ENCODE peak calls at places on chromosomes 3 and 15, in ten cellular contexts. One of them, this sample, is unnamed.

GRCh38 chr3:139916271-139916670 is 18.7 kb upstream of the CLSTN2 start:
- DNase-seq in A549: no peak
- DNase-seq in H1: no peak
- DNase-seq in SK-N-SH: no peak
- DNase-seq in GM12878: no peak
- DNase-seq in NB4: no peak
- DNase-seq in HCT116: no peak
- DNase-seq in K562: no peak
- DNase-seq in WTC11: no peak
- DNase-seq in HepG2: no peak
- DNase-seq in this sample: no peak

GRCh38 chr3:150602426-150603089 is 563 bp upstream of the SELENOT start:
- DNase-seq in A549: no peak
- DNase-seq in H1: no peak
- DNase-seq in SK-N-SH: no peak
- DNase-seq in GM12878: no peak
- DNase-seq in NB4: peak; percentile 10
- DNase-seq in HCT116: peak; percentile 15
- DNase-seq in K562: no peak
- DNase-seq in WTC11: no peak
- DNase-seq in HepG2: no peak
- DNase-seq in this sample: no peak

GRCh38 chr3:122233109-122233952 is 49.9 kb downstream of the CASR start:
- DNase-seq in A549: no peak
- DNase-seq in H1: no peak
- DNase-seq in SK-N-SH: no peak
- DNase-seq in GM12878: peak; percentile 86
- DNase-seq in NB4: peak; percentile 96
- DNase-seq in HCT116: no peak
- DNase-seq in K562: no peak
- DNase-seq in WTC11: no peak
- DNase-seq in HepG2: no peak
- DNase-seq in this sample: no peak

GRCh38 chr3:157464283-157464682 is 27.6 kb downstream of the PTX3 start:
- DNase-seq in A549: no peak
- DNase-seq in H1: no peak
- DNase-seq in SK-N-SH: no peak
- DNase-seq in GM12878: no peak
- DNase-seq in NB4: no peak
- DNase-seq in HCT116: no peak
- DNase-seq in K562: no peak
- DNase-seq in WTC11: no peak
- DNase-seq in HepG2: no peak
- DNase-seq in this sample: no peak

GRCh38 chr15:71647479-71647792 is 162.9 kb upstream of the NR2E3 start:
- DNase-seq in A549: no peak
- DNase-seq in H1: no peak
- DNase-seq in SK-N-SH: no peak
- DNase-seq in GM12878: no peak
- DNase-seq in NB4: no peak
- DNase-seq in HCT116: no peak
- DNase-seq in K562: no peak
- DNase-seq in WTC11: no peak
- DNase-seq in HepG2: no peak
- DNase-seq in this sample: no peak

GRCh38 chr3:71425491-71426071 is 157.9 kb downstream of the FOXP1 start:
- DNase-seq in A549: no peak
- DNase-seq in H1: no peak
- DNase-seq in SK-N-SH: no peak
- DNase-seq in GM12878: no peak
- DNase-seq in NB4: no peak
- DNase-seq in HCT116: no peak
- DNase-seq in K562: no peak
- DNase-seq in WTC11: no peak
- DNase-seq in HepG2: no peak
- DNase-seq in this sample: no peak

GRCh38 chr15:55791576-55792400 is 48.8 kb upstream of the PRTG start:
- DNase-seq in A549: peak; percentile 27
- DNase-seq in H1: no peak
- DNase-seq in SK-N-SH: no peak
- DNase-seq in GM12878: no peak
- DNase-seq in NB4: peak; percentile 12
- DNase-seq in HCT116: no peak
- DNase-seq in K562: no peak
- DNase-seq in WTC11: no peak
- DNase-seq in HepG2: no peak
- DNase-seq in this sample: peak; percentile 15

GRCh38 chr3:10442151-10442795 is 63.1 kb downstream of the ATP2B2 start:
- DNase-seq in A549: no peak
- DNase-seq in H1: no peak
- DNase-seq in SK-N-SH: no peak
- DNase-seq in GM12878: no peak
- DNase-seq in NB4: no peak
- DNase-seq in HCT116: no peak
- DNase-seq in K562: no peak
- DNase-seq in WTC11: no peak
- DNase-seq in HepG2: no peak
- DNase-seq in this sample: no peak

GRCh38 chr15:81304226-81304625 is 19.7 kb downstream of the STARD5 start:
- DNase-seq in A549: no peak
- DNase-seq in H1: no peak
- DNase-seq in SK-N-SH: no peak
- DNase-seq in GM12878: no peak
- DNase-seq in NB4: peak; percentile 38
- DNase-seq in HCT116: no peak
- DNase-seq in K562: no peak
- DNase-seq in WTC11: no peak
- DNase-seq in HepG2: no peak
- DNase-seq in this sample: no peak

GRCh38 chr3:71831599-71831998 is 46.7 kb upstream of the PROK2 start:
- DNase-seq in A549: no peak
- DNase-seq in H1: no peak
- DNase-seq in SK-N-SH: no peak
- DNase-seq in GM12878: no peak
- DNase-seq in NB4: no peak
- DNase-seq in HCT116: no peak
- DNase-seq in K562: no peak
- DNase-seq in WTC11: no peak
- DNase-seq in HepG2: no peak
- DNase-seq in this sample: no peak

GRCh38 chr15:62886431-62887071 is 156.0 kb upstream of the TPM1 start:
- DNase-seq in A549: peak; percentile 46
- DNase-seq in H1: peak; percentile 63
- DNase-seq in SK-N-SH: no peak
- DNase-seq in GM12878: no peak
- DNase-seq in NB4: no peak
- DNase-seq in HCT116: no peak
- DNase-seq in K562: no peak
- DNase-seq in WTC11: peak; percentile 61
- DNase-seq in HepG2: peak; percentile 97
- DNase-seq in this sample: peak; percentile 37

GRCh38 chr15:71323604-71324003 is 208.3 kb downstream of the THSD4 start:
- DNase-seq in A549: no peak
- DNase-seq in H1: no peak
- DNase-seq in SK-N-SH: no peak
- DNase-seq in GM12878: no peak
- DNase-seq in NB4: no peak
- DNase-seq in HCT116: no peak
- DNase-seq in K562: no peak
- DNase-seq in WTC11: no peak
- DNase-seq in HepG2: no peak
- DNase-seq in this sample: no peak

GRCh38 chr15:55993111-55993803 is at the start of gene NEDD4:
- DNase-seq in A549: peak; percentile 88
- DNase-seq in H1: peak; percentile 85
- DNase-seq in SK-N-SH: peak; percentile 92
- DNase-seq in GM12878: peak; percentile 23
- DNase-seq in NB4: peak; percentile 81
- DNase-seq in HCT116: peak; percentile 47
- DNase-seq in K562: peak; percentile 85
- DNase-seq in WTC11: peak; percentile 79
- DNase-seq in HepG2: peak; percentile 76
- DNase-seq in this sample: peak; percentile 92

GRCh38 chr15:79028411-79028964 is 62.1 kb downstream of the RASGRF1 start:
- DNase-seq in A549: peak; percentile 51
- DNase-seq in H1: peak; percentile 90
- DNase-seq in SK-N-SH: peak; percentile 79
- DNase-seq in GM12878: no peak
- DNase-seq in NB4: peak; percentile 66
- DNase-seq in HCT116: peak; percentile 52
- DNase-seq in K562: peak; percentile 73
- DNase-seq in WTC11: peak; percentile 75
- DNase-seq in HepG2: peak; percentile 63
- DNase-seq in this sample: peak; percentile 31

GRCh38 chr3:143119974-143120715 is 574 bp downstream of the CHST2 start:
- DNase-seq in A549: peak; percentile 15
- DNase-seq in H1: peak; percentile 73
- DNase-seq in SK-N-SH: peak; percentile 59
- DNase-seq in GM12878: no peak
- DNase-seq in NB4: peak; percentile 61
- DNase-seq in HCT116: no peak
- DNase-seq in K562: peak; percentile 55
- DNase-seq in WTC11: peak; percentile 57
- DNase-seq in HepG2: no peak
- DNase-seq in this sample: peak; percentile 19

GRCh38 chr3:197541756-197542539 is 13.8 kb downstream of the BDH1 start:
- DNase-seq in A549: no peak
- DNase-seq in H1: peak; percentile 89
- DNase-seq in SK-N-SH: peak; percentile 92
- DNase-seq in GM12878: no peak
- DNase-seq in NB4: no peak
- DNase-seq in HCT116: no peak
- DNase-seq in K562: peak; percentile 94
- DNase-seq in WTC11: peak; percentile 83
- DNase-seq in HepG2: no peak
- DNase-seq in this sample: peak; percentile 43

GRCh38 chr3:157135671-157136396 is 24.1 kb downstream of the CCNL1 start:
- DNase-seq in A549: peak; percentile 51
- DNase-seq in H1: no peak
- DNase-seq in SK-N-SH: no peak
- DNase-seq in GM12878: no peak
- DNase-seq in NB4: no peak
- DNase-seq in HCT116: no peak
- DNase-seq in K562: peak; percentile 33
- DNase-seq in WTC11: no peak
- DNase-seq in HepG2: peak; percentile 64
- DNase-seq in this sample: no peak

GRCh38 chr3:151144756-151145155 is 58.3 kb downstream of the GPR171 start:
- DNase-seq in A549: no peak
- DNase-seq in H1: no peak
- DNase-seq in SK-N-SH: no peak
- DNase-seq in GM12878: no peak
- DNase-seq in NB4: no peak
- DNase-seq in HCT116: no peak
- DNase-seq in K562: no peak
- DNase-seq in WTC11: no peak
- DNase-seq in HepG2: no peak
- DNase-seq in this sample: no peak

GRCh38 chr15:51735611-51736010 is 1.8 kb downstream of the LYSMD2 start:
- DNase-seq in A549: no peak
- DNase-seq in H1: no peak
- DNase-seq in SK-N-SH: peak; percentile 12
- DNase-seq in GM12878: no peak
- DNase-seq in NB4: peak; percentile 44
- DNase-seq in HCT116: no peak
- DNase-seq in K562: no peak
- DNase-seq in WTC11: no peak
- DNase-seq in HepG2: no peak
- DNase-seq in this sample: no peak
- TF ChIP-seq MAX in A549: no peak
- TF ChIP-seq MAX in H1: no peak
- TF ChIP-seq MAX in SK-N-SH: no peak
- TF ChIP-seq MAX in GM12878: no peak
- TF ChIP-seq MAX in NB4: no peak
- TF ChIP-seq MAX in HCT116: no peak
- TF ChIP-seq MAX in K562: no peak
- TF ChIP-seq MAX in WTC11: no peak
- TF ChIP-seq MAX in HepG2: no peak
- TF ChIP-seq MAX in this sample: no peak

GRCh38 chr3:98185180-98185579 is 18.7 kb downstream of the OR5H15 start:
- DNase-seq in A549: peak; percentile 2
- DNase-seq in H1: no peak
- DNase-seq in SK-N-SH: no peak
- DNase-seq in GM12878: no peak
- DNase-seq in NB4: no peak
- DNase-seq in HCT116: peak; percentile 10
- DNase-seq in K562: no peak
- DNase-seq in WTC11: peak; percentile 16
- DNase-seq in HepG2: no peak
- DNase-seq in this sample: no peak
- TF ChIP-seq CTCF in A549: no peak
- TF ChIP-seq CTCF in H1: peak; percentile 62
- TF ChIP-seq CTCF in SK-N-SH: no peak
- TF ChIP-seq CTCF in GM12878: peak; percentile 8
- TF ChIP-seq CTCF in NB4: no peak
- TF ChIP-seq CTCF in HCT116: peak; percentile 72
- TF ChIP-seq CTCF in K562: no peak
- TF ChIP-seq CTCF in WTC11: no peak
- TF ChIP-seq CTCF in HepG2: peak; percentile 22
- TF ChIP-seq CTCF in this sample: no peak

GRCh38 chr15:45169608-45170480 is 17.9 kb downstream of the SHF start:
- DNase-seq in A549: no peak
- DNase-seq in H1: no peak
- DNase-seq in SK-N-SH: peak; percentile 92
- DNase-seq in GM12878: no peak
- DNase-seq in NB4: peak; percentile 69
- DNase-seq in HCT116: no peak
- DNase-seq in K562: no peak
- DNase-seq in WTC11: no peak
- DNase-seq in HepG2: no peak
- DNase-seq in this sample: no peak
- TF ChIP-seq MAX in A549: no peak
- TF ChIP-seq MAX in H1: no peak
- TF ChIP-seq MAX in SK-N-SH: no peak
- TF ChIP-seq MAX in GM12878: no peak
- TF ChIP-seq MAX in NB4: no peak
- TF ChIP-seq MAX in HCT116: no peak
- TF ChIP-seq MAX in K562: no peak
- TF ChIP-seq MAX in WTC11: no peak
- TF ChIP-seq MAX in HepG2: no peak
- TF ChIP-seq MAX in this sample: no peak

GRCh38 chr15:45611305-45611704 is 23.5 kb upstream of the SQOR start:
- DNase-seq in A549: peak; percentile 29
- DNase-seq in H1: no peak
- DNase-seq in SK-N-SH: peak; percentile 32
- DNase-seq in GM12878: no peak
- DNase-seq in NB4: peak; percentile 40
- DNase-seq in HCT116: no peak
- DNase-seq in K562: no peak
- DNase-seq in WTC11: no peak
- DNase-seq in HepG2: peak; percentile 12
- DNase-seq in this sample: peak; percentile 33
- TF ChIP-seq CTCF in A549: peak; percentile 59
- TF ChIP-seq CTCF in H1: peak; percentile 38
- TF ChIP-seq CTCF in SK-N-SH: peak; percentile 71
- TF ChIP-seq CTCF in GM12878: peak; percentile 42
- TF ChIP-seq CTCF in NB4: peak; percentile 22
- TF ChIP-seq CTCF in HCT116: peak; percentile 60
- TF ChIP-seq CTCF in K562: peak; percentile 50
- TF ChIP-seq CTCF in WTC11: no peak
- TF ChIP-seq CTCF in HepG2: peak; percentile 37
- TF ChIP-seq CTCF in this sample: peak; percentile 24

This sample was measured in endothelial cell of umbilical vein.